ENCODE peak calls at places on chromosome 9, in seven cellular contexts. C is endothelial cell, W is vagina, O is neural progenitor cell, Q is progenitor cell of endocrine pancreas, J is PC-9, T is suprapubic skin. M is an unnamed sample.

GRCh38 chr9:34995288-34996060 is 5.9 kb downstream of the DNAJB5 start:
- DNase-seq in W (peak), T (no peak), Q (no peak), C (no peak), J (no peak), O (no peak), M (no peak)

GRCh38 chr9:2338770-2339169 is 282.8 kb upstream of the VLDLR start:
- DNase-seq in W (no peak), C (no peak), O (no peak), T (no peak), J (no peak), Q (no peak), M (no peak)

GRCh38 chr9:5442400-5443011 is 4.8 kb upstream of the PLGRKT start:
- DNase-seq in T (no peak), C (peak), O (peak), J (no peak), W (no peak), Q (no peak), M (no peak)

GRCh38 chr9:89843074-89843473 is 238.3 kb downstream of the GADD45G start:
- DNase-seq in O (no peak), T (no peak), J (no peak), W (no peak), C (no peak), Q (no peak), M (no peak)

GRCh38 chr9:94153905-94154304 is 69.6 kb downstream of the PTPDC1 start:
- DNase-seq in O (no peak), J (no peak), C (no peak), W (no peak), Q (no peak), T (no peak), M (no peak)

GRCh38 chr9:102124465-102124864 is 386.0 kb upstream of the GRIN3A start:
- DNase-seq in O (no peak), J (no peak), Q (no peak), T (no peak), C (no peak), W (no peak), M (no peak)

GRCh38 chr9:23822331-23823169 is 3.5 kb downstream of the ELAVL2 start:
- DNase-seq in Q (no peak), O (peak), T (no peak), C (no peak), J (no peak), W (no peak), M (no peak)

GRCh38 chr9:112793213-112793810 is 42.8 kb downstream of the SNX30 start:
- DNase-seq in T (no peak), C (peak), O (peak), Q (peak), W (no peak), J (no peak), M (no peak)

GRCh38 chr9:81549500-81550206 is 139.7 kb downstream of the TLE1 start:
- DNase-seq in J (no peak), T (no peak), C (no peak), Q (no peak), O (peak), W (no peak), M (no peak)

GRCh38 chr9:94110821-94111252 is 26.6 kb downstream of the PTPDC1 start:
- DNase-seq in C (no peak), W (no peak), J (no peak), Q (no peak), T (no peak), O (no peak), M (no peak)

GRCh38 chr9:33315371-33315770 is 25.1 kb downstream of the NFX1 start:
- DNase-seq in J (no peak), C (no peak), Q (no peak), O (no peak), T (no peak), W (no peak), M (no peak)

GRCh38 chr9:17807670-17808282 is 228.9 kb downstream of the SH3GL2 start:
- DNase-seq in J (no peak), O (no peak), T (no peak), C (no peak), W (no peak), Q (no peak), M (no peak)

GRCh38 chr9:87249029-87249428 is 248.6 kb upstream of the DAPK1 start:
- DNase-seq in Q (no peak), T (no peak), O (no peak), J (no peak), W (no peak), C (no peak), M (no peak)

GRCh38 chr9:113317777-113318176 is 14.6 kb upstream of the RNF183 start:
- DNase-seq in J (no peak), W (no peak), O (no peak), T (no peak), Q (no peak), C (no peak), M (no peak)

GRCh38 chr9:100601216-100601615 is 23.3 kb downstream of the CAVIN4 start:
- DNase-seq in Q (peak), J (peak), T (no peak), O (peak), C (peak), W (no peak), M (no peak)

GRCh38 chr9:130240410-130241197 is 25.0 kb upstream of the HMCN2 start:
- DNase-seq in J (peak), Q (no peak), W (no peak), O (peak), T (no peak), C (peak), M (no peak)

GRCh38 chr9:2267171-2267740 is 252.1 kb downstream of the SMARCA2 start:
- DNase-seq in O (no peak), T (no peak), J (no peak), Q (no peak), C (no peak), W (no peak), M (no peak)

GRCh38 chr9:77903666-77904248 is 127.9 kb downstream of the GNAQ start:
- DNase-seq in T (no peak), W (no peak), Q (no peak), O (no peak), J (peak), C (no peak), M (no peak)

GRCh38 chr9:113648048-113648447 is 184.5 kb downstream of the RGS3 start:
- DNase-seq in O (no peak), J (no peak), Q (no peak), C (no peak), T (no peak), W (no peak), M (no peak)

GRCh38 chr9:136926749-136927148 is 17.8 kb downstream of the FBXW5 start:
- DNase-seq in W (no peak), C (no peak), J (no peak), Q (no peak), T (no peak), O (no peak), M (no peak)

GRCh38 chr9:136927343-136928261 is 16.9 kb downstream of the FBXW5 start:
- DNase-seq in T (no peak), O (no peak), C (no peak), J (no peak), W (no peak), Q (no peak), M (no peak)

GRCh38 chr9:136925414-136926153 is 19.0 kb downstream of the FBXW5 start:
- DNase-seq in J (no peak), T (no peak), O (no peak), W (no peak), C (no peak), Q (no peak), M (no peak)

GRCh38 chr9:136923881-136924280 is 20.7 kb downstream of the FBXW5 start:
- DNase-seq in J (no peak), C (no peak), Q (no peak), T (no peak), W (no peak), O (no peak), M (no peak)

GRCh38 chr9:136926154-136926704 is 18.3 kb downstream of the FBXW5 start:
- DNase-seq in C (no peak), O (no peak), W (no peak), J (no peak), T (no peak), Q (no peak), M (no peak)
- TF ChIP-seq CTCF in C (no peak), O (no peak), W (no peak), J (no peak), T (no peak), Q (no peak), M (no peak)

DNA sequence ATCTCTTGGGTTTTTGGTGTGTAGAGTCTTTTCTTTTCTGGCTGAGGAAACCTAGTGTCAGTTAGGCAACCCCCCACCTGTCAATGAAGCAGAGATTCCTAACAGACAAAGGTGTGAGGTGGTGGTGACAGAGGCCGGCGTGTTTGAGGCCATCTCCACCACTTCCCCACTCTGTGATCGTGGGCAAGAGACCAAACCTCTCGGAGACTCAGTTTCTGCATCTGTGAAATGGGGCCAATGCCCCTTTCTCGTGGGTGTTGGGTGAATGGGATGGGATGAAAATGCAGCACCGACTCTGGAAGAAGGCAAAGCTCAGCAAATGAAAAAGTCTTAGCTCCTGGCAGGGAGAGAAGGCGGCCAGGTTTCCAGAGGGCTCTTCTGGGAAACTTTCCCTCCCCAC is 807 bp downstream of the FAM163B start:
- DNase-seq in C (no peak), W (no peak), Q (no peak), O (no peak), T (no peak), J (no peak), M (no peak)
- TF ChIP-seq CTCF in C (no peak), W (no peak), Q (no peak), O (no peak), T (no peak), J (no peak), M (no peak)

DNA sequence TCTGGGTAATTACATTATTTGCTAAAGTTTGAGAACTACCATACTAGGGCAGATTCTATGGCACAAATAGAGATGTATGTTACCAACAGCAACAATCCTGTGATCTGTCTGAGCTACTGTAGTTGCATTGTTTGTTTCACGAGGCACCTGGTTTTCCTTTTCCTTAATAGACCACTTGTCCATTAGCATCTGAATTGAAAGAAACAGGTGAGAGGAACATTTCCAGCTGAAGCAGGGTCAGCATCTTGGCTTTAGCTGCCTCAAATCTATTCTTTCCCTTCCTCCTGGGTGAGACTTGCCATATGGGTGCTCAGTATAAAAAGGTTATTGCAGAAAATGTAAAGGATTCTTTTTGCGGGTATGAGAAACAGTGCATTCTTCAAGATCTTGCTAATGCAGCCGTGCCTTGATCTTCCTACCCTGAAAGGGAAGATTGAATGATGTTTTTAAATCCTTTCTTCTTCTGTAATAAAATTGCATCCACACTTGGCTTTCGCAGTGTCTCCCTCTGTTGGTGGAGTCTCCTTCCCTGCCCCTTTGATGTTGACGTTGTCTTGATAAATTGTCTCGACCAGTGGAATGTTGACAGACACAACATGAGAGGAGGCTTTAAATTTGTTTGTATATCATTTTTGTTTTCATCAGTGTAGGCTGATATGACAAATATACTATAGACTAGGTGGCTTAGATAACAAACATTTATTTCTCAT is 118.0 kb upstream of the BRINP1 start:
- DNase-seq in O (no peak), C (no peak), J (no peak), W (no peak), Q (no peak), T (no peak), M (no peak)
- TF ChIP-seq CTCF in O (peak), C (no peak), J (no peak), W (no peak), Q (no peak), T (no peak), M (no peak)

GRCh38 chr9:3893519-3893918 is 367.7 kb upstream of the RFX3 start:
- DNase-seq in C (no peak), O (no peak), W (no peak), T (no peak), Q (no peak), J (no peak), M (no peak)
- TF ChIP-seq CTCF in C (no peak), O (no peak), W (no peak), T (no peak), Q (peak), J (no peak), M (no peak)

GRCh38 chr9:75197521-75197920 is 109.2 kb downstream of the OSTF1 start:
- DNase-seq in J (no peak), Q (no peak), O (no peak), C (no peak), W (no peak), T (no peak), M (no peak)

GRCh38 chr9:75201480-75202209 is 113.3 kb downstream of the OSTF1 start:
- DNase-seq in C (no peak), T (no peak), O (no peak), Q (no peak), J (no peak), W (no peak), M (no peak)

GRCh38 chr9:75198436-75198835 is 110.1 kb downstream of the OSTF1 start:
- DNase-seq in J (no peak), O (peak), W (no peak), C (peak), Q (no peak), T (no peak), M (no peak)

DNA sequence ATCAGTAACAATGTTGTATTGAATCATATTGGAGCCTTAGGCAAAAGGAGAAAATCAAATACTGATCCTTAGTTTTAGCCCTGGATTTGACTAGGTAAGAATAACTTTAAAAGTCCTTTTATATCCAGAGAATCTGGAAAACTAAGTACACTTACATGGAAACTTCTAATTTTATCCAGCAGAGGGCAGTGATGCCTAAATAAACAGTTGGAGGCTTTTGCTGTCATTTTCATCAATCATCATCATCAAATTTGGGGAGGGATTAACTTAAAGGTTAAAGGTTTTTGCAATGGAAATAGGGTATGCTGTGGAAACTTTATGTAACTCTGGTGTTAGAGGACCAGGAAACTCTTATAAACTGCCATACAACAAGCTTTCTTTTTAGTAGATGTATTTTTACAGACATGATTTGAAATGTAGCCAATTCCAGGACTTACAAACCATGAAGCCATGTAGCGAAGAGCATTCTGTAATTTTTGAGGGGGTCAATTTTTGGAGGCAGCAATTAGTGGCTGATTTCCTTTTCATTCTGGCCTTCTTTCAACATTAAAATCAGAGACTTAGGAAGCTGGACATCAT is 112.7 kb downstream of the OSTF1 start:
- DNase-seq in W (no peak), Q (no peak), C (no peak), O (peak), J (peak), T (no peak), M (no peak)
- TF ChIP-seq CTCF in W (peak), Q (peak), C (peak), O (peak), J (peak), T (peak), M (peak)

GRCh38 chr9:110541950-110542349 is 37.6 kb downstream of the SVEP1 start:
- DNase-seq in C (no peak), T (no peak), Q (no peak), W (no peak), J (no peak), O (no peak), M (no peak)
- TF ChIP-seq CTCF in C (no peak), T (no peak), Q (no peak), W (no peak), J (no peak), O (no peak), M (no peak)

DNA sequence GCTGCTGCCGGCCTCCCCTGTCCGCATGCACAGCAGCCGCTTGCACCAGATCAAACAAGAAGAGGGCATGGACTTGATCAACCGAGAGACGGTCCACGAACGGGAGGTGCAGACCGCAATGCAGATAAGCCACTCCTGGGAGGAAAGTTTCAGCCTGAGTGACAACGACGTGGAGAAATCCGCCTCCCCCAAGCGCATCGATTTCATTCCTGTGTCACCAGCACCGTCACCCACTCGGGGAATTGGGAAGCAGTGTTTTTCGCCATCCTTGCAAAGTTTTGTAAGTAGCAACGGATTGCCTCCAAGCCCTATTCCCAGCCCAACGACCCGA is 75.3 kb downstream of the PIP5K1B start:
- DNase-seq in W (no peak), Q (no peak), O (no peak), C (no peak), J (peak), T (no peak), M (no peak)
- TF ChIP-seq CTCF in W (no peak), Q (no peak), O (no peak), C (no peak), J (no peak), T (no peak), M (no peak)

M was measured in osteocyte.